ENCODE peak calls at places on chromosome 6, in five cellular contexts. I is upper lobe of left lung, U is Panc1, H is prostate gland, X is GM12892. T is an unnamed sample.

GRCh38 chr6:73704260-73704659 is 8.3 kb downstream of the CD109 start:
- DNase-seq in X (no peak), H (peak), U (peak), I (no peak), T (peak)

GRCh38 chr6:157921685-157922367 is 59.8 kb upstream of the SYNJ2 start:
- DNase-seq in H (no peak), U (no peak), I (no peak), X (no peak), T (no peak)

GRCh38 chr6:37631295-37631694 is 66.4 kb downstream of the MDGA1 start:
- DNase-seq in X (no peak), U (no peak), I (no peak), H (no peak), T (no peak)

GRCh38 chr6:7042056-7042653 is 65.6 kb upstream of the RREB1 start:
- DNase-seq in I (peak), X (no peak), U (no peak), H (peak), T (peak)

GRCh38 chr6:56230976-56231566 is 16.3 kb downstream of the COL21A1 start:
- DNase-seq in I (no peak), U (no peak), X (no peak), H (no peak), T (no peak)

GRCh38 chr6:26556263-26557070 is 18.3 kb downstream of the HMGN4 start:
- DNase-seq in H (no peak), X (no peak), I (no peak), U (peak), T (no peak)

GRCh38 chr6:157585274-157586087 is 204.5 kb downstream of the ZDHHC14 start:
- DNase-seq in H (no peak), X (no peak), U (no peak), I (no peak), T (no peak)

GRCh38 chr6:28488916-28489365 is 26.7 kb downstream of the GPX6 start:
- DNase-seq in H (no peak), I (no peak), U (peak), X (no peak), T (no peak)

GRCh38 chr6:164087870-164088269 is 673.4 kb downstream of the QKI start:
- DNase-seq in H (no peak), X (no peak), U (no peak), I (no peak), T (no peak)

GRCh38 chr6:6348251-6348650 is 27.8 kb upstream of the F13A1 start:
- DNase-seq in I (no peak), X (no peak), U (no peak), H (no peak), T (no peak)

GRCh38 chr6:158653577-158654354 is 3.9 kb downstream of the SYTL3 start:
- DNase-seq in U (no peak), X (no peak), I (peak), H (no peak), T (no peak)

GRCh38 chr6:22333802-22334201 is 37.0 kb upstream of the PRL start:
- DNase-seq in I (no peak), X (no peak), H (no peak), U (no peak), T (no peak)

GRCh38 chr6:169723200-169723909 is 945 bp downstream of the PHF10 start:
- DNase-seq in H (peak), I (peak), X (peak), U (no peak), T (peak)
- TF ChIP-seq POLR2AphosphoS5 in H (peak), I (peak), X (no peak), U (no peak), T (peak)

GRCh38 chr6:154447929-154448328 is 62.6 kb downstream of the CNKSR3 start:
- DNase-seq in H (no peak), U (no peak), X (no peak), I (no peak), T (no peak)
- TF ChIP-seq POLR2AphosphoS5 in H (no peak), U (no peak), X (no peak), I (no peak), T (no peak)

GRCh38 chr6:145339089-145339488 is 396.2 kb downstream of the EPM2A start:
- DNase-seq in I (no peak), U (no peak), X (no peak), H (no peak), T (no peak)
- TF ChIP-seq POLR2AphosphoS5 in I (no peak), U (no peak), X (no peak), H (no peak), T (no peak)

GRCh38 chr6:167687035-167687720 is 139.5 kb upstream of the AFDN start:
- DNase-seq in H (no peak), X (no peak), U (no peak), I (no peak), T (no peak)
- TF ChIP-seq POLR2AphosphoS5 in H (no peak), X (no peak), U (no peak), I (no peak), T (no peak)

T was measured in breast epithelium.